ENCODE peak calls at places on chromosomes 6 and 20, in four cellular contexts. A is endothelial cell of umbilical vein, P is IMR-90, T is GM12878. K is an unnamed sample.

GRCh38 chr6:36727491-36728021 is 29.9 kb downstream of the RAB44 start:
- DNase-seq in T (peak; percentile 39), P (peak; percentile 29), A (no peak), K (no peak)

GRCh38 chr6:124655856-124656255 is 306.4 kb upstream of the RNF217 start:
- DNase-seq in T (no peak), A (no peak), P (no peak), K (no peak)

GRCh38 chr6:138601128-138601527 is 101.8 kb upstream of the NHSL1 start:
- DNase-seq in T (no peak), P (peak; percentile 48), A (peak; percentile 88), K (no peak)

GRCh38 chr20:3730803-3731370 is 1.6 kb upstream of the HSPA12B start:
- DNase-seq in P (no peak), A (no peak), T (no peak), K (no peak)

GRCh38 chr20:39954585-39954984 is 734.5 kb downstream of the MAFB start:
- DNase-seq in P (no peak), T (no peak), A (no peak), K (no peak)

GRCh38 chr20:63735859-63736718 is at the start of gene LIME1:
- DNase-seq in P (no peak), T (no peak), A (no peak), K (peak; percentile 8)

GRCh38 chr6:133512410-133513016 is 271.4 kb downstream of the EYA4 start:
- DNase-seq in A (peak; percentile 60), P (peak; percentile 67), T (no peak), K (peak; percentile 10)

GRCh38 chr6:26576929-26577719 is 19.6 kb upstream of the ABT1 start:
- DNase-seq in A (peak; percentile 54), T (no peak), P (peak; percentile 88), K (peak; percentile 96)

GRCh38 chr6:26162399-26162798 is 75.2 kb downstream of the HFE start:
- DNase-seq in P (no peak), A (no peak), T (no peak), K (no peak)

GRCh38 chr20:49397525-49397924 is 84.9 kb downstream of the KCNB1 start:
- DNase-seq in A (no peak), P (peak; percentile 25), T (no peak), K (peak; percentile 30)

GRCh38 chr20:63696311-63696627 is 183 bp upstream of the TNFRSF6B start:
- DNase-seq in P (no peak), A (no peak), T (no peak), K (no peak)

GRCh38 chr20:38112249-38112942 is 52.7 kb downstream of the TGM2 start:
- DNase-seq in T (no peak), A (no peak), P (no peak), K (no peak)

GRCh38 chr6:83461438-83461837 is 30.6 kb upstream of the ME1 start:
- DNase-seq in T (no peak), A (no peak), P (peak; percentile 63), K (no peak)

GRCh38 chr6:10963113-10963512 is 76.3 kb downstream of the SYCP2L start:
- DNase-seq in T (no peak), P (peak; percentile 1), A (no peak), K (no peak)

GRCh38 chr6:4606016-4606415 is 170.2 kb upstream of the CDYL start:
- DNase-seq in A (no peak), P (no peak), T (no peak), K (no peak)

GRCh38 chr20:10924628-10925266 is 250.9 kb upstream of the JAG1 start:
- DNase-seq in T (no peak), P (peak; percentile 89), A (no peak), K (no peak)

GRCh38 chr6:64013061-64013410 is 377.4 kb downstream of the PHF3 start:
- DNase-seq in A (no peak), P (no peak), T (no peak), K (no peak)

GRCh38 chr6:22189946-22190345 is 106.9 kb downstream of the PRL start:
- DNase-seq in A (no peak), P (no peak), T (no peak), K (no peak)

GRCh38 chr6:139027620-139028182 is 844 bp upstream of the ABRACL start:
- DNase-seq in P (peak; percentile 63), A (peak; percentile 52), T (peak; percentile 36), K (no peak)

GRCh38 chr6:162119349-162119748 is 608.2 kb downstream of the PRKN start:
- DNase-seq in T (no peak), A (no peak), P (no peak), K (no peak)

GRCh38 chr6:113364781-113365545 is 492.2 kb upstream of the MARCKS start:
- DNase-seq in A (no peak), P (peak; percentile 62), T (no peak), K (no peak)

GRCh38 chr20:33667245-33668086 is 723 bp downstream of the ACTL10 start:
- DNase-seq in T (no peak), A (peak; percentile 73), P (peak; percentile 54), K (no peak)

GRCh38 chr6:74749211-74750142 is 456.4 kb downstream of the COL12A1 start:
- DNase-seq in P (no peak), T (no peak), A (peak; percentile 58), K (no peak)

GRCh38 chr20:39170896-39171463 is 208.8 kb downstream of the DHX35 start:
- DNase-seq in T (no peak), A (no peak), P (no peak), K (no peak)

DNA sequence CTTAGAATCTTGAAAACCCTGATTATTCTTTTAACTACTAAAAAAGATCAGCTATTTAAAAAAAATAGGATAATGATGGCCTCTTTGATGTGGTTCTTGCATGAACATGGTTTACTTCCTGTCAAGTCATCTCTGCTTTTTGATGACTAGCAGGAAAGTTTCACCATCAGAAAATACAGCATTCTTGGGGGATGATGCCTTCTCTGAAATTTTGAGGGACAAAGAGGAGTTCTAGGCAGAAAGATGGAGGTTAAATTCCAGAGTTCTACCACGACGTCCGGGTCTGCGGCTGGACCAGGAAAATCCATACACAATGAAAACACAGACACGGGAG is 130.4 kb downstream of the OLIG3 start:
- DNase-seq in P (no peak), A (no peak), T (no peak), K (no peak)
- TF ChIP-seq FOS in P (no peak), A (no peak), T (no peak), K (no peak)

DNA sequence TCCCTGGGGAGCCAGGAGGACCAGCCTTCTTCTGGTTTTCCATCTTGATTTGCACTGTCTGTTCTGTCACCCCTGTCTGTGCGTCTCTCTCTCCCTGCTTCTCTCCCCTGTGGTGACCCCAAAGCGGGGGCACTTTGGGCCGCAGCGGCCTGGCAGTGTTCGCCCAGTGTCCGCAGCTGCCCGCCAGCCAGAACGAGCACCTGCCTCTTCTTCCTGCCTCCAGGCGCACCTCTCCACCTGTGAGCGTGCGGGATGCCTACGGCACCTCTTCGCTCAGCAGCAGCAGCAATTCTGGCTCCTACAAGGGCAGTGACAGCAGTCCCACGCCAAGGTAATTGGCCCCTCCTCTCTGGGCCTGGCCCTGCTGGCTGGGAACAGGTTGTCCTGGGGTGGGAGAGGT is 30.8 kb downstream of the SNPH start:
- DNase-seq in P (no peak), A (no peak), T (no peak), K (no peak)
- TF ChIP-seq FOS in P (no peak), A (no peak), T (no peak), K (no peak)

DNA sequence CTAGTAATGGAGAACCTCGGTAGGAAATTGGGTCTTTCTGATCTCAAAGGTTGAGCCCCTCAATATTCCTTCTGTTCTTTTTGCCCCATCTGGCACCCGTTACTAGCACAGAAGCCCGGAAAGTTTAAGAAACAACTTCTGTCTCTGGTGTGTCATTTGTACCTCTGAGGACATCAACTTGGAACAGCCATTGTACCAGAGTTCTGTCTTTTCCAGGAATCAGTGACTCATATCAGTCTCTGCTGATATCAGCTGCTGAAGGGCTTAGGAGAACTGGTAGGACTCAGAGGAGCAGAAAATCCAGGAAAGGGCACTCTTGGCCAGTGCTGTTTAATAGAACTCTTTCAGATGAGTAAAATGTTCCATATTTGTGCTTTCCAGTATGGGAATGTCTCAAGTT is 78.3 kb upstream of the CHD6 start:
- DNase-seq in T (no peak), A (no peak), P (no peak), K (peak; percentile 35)
- TF ChIP-seq FOS in T (no peak), A (no peak), P (no peak), K (peak; percentile 70)

GRCh38 chr6:98871057-98871456 is 36.7 kb downstream of the POU3F2 start:
- DNase-seq in P (no peak), T (no peak), A (peak; percentile 66), K (no peak)
- TF ChIP-seq FOS in P (no peak), T (no peak), A (no peak), K (no peak)

GRCh38 chr6:28941681-28942448 is 18.1 kb upstream of the TRIM27 start:
- DNase-seq in T (no peak), A (no peak), P (no peak), K (peak; percentile 60)

GRCh38 chr6:28943223-28943556 is 19.4 kb upstream of the TRIM27 start:
- DNase-seq in T (no peak), P (no peak), A (peak; percentile 23), K (no peak)

GRCh38 chr6:28944412-28945006 is 20.7 kb upstream of the TRIM27 start:
- DNase-seq in P (peak; percentile 81), A (peak; percentile 89), T (peak; percentile 73), K (peak; percentile 46)

GRCh38 chr6:28945360-28945759 is 21.6 kb upstream of the TRIM27 start:
- DNase-seq in T (no peak), P (no peak), A (no peak), K (no peak)

GRCh38 chr6:28943557-28944411 is 20.0 kb upstream of the TRIM27 start:
- DNase-seq in T (peak; percentile 42), P (peak; percentile 73), A (peak; percentile 66), K (peak; percentile 74)
- TF ChIP-seq FOS in T (no peak), P (peak; percentile 72), A (no peak), K (no peak)

GRCh38 chr6:7827142-7827541 is 83.4 kb downstream of the TXNDC5 start:
- DNase-seq in T (no peak), P (peak; percentile 36), A (peak; percentile 93), K (no peak)

GRCh38 chr6:7821426-7821825 is 89.2 kb downstream of the TXNDC5 start:
- DNase-seq in T (no peak), A (no peak), P (peak; percentile 34), K (no peak)

GRCh38 chr6:7820288-7820835 is 90.2 kb downstream of the TXNDC5 start:
- DNase-seq in T (no peak), P (no peak), A (no peak), K (no peak)

GRCh38 chr6:7825986-7826385 is 84.6 kb downstream of the TXNDC5 start:
- DNase-seq in P (no peak), T (no peak), A (no peak), K (no peak)

GRCh38 chr6:7823552-7823951 is 87.0 kb downstream of the TXNDC5 start:
- DNase-seq in T (no peak), P (no peak), A (no peak), K (no peak)
- TF ChIP-seq FOS in T (no peak), P (no peak), A (no peak), K (no peak)

DNA sequence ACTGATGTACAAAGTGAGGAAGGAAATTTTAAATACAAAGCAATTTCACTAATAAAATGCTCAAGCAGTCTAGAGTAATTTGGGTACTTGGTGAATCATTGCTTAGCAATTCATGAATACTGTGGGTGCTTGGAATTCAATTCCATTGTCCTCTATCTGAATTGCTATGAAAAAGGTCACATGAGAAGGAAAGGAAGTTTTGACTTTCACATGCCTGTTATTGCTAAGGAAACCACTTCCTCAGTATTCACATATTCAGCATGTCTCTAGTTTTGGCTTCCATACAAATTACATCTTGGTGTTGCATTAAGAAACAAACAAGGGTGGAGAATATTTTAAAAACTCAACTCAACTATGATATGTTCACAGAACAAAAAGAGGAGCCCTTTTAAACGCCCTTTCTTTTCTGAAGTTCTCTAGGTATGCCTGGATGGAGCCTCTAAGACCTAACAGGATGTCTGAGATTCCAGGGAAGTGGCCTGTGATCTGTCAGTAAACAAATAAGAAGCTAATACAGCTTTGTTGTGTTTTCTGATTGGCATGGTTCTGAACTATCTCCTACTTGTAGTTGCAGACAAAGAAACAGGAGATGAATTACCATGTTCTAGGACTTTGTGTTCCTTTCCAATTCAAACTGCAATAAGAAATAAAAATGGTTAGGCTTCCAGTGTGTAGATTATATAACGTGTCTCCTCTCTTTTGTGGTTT is 190.4 kb downstream of the OGFRL1 start:
- DNase-seq in T (no peak), A (peak; percentile 95), P (peak; percentile 94), K (no peak)
- TF ChIP-seq FOS in T (no peak), A (peak; percentile 96), P (peak; percentile 79), K (no peak)